ENCODE peak calls at places on chromosomes 5 and 9, in four cellular contexts. One of them, this sample, is unnamed.

GRCh38 chr9:108163321-108164005 is 673.9 kb upstream of the KLF4 start:
- DNase-seq in MV-4-11: no peak
- DNase-seq in stimulated activated CD8-positive, alpha-beta memory T cell treated with anti-CD3 and anti-CD28 coated beads, Interleukin-15, amount 100 ng/mL, for 1 hour: no peak
- DNase-seq in Right ventricle myocardium superior: no peak
- DNase-seq in this sample: peak

GRCh38 chr5:72920690-72921089 is 35.2 kb upstream of the FCHO2 start:
- DNase-seq in MV-4-11: peak
- DNase-seq in stimulated activated CD8-positive, alpha-beta memory T cell treated with anti-CD3 and anti-CD28 coated beads, Interleukin-15, amount 100 ng/mL, for 1 hour: no peak
- DNase-seq in Right ventricle myocardium superior: no peak
- DNase-seq in this sample: peak

GRCh38 chr9:89639367-89639795 is 34.6 kb downstream of the GADD45G start:
- DNase-seq in MV-4-11: no peak
- DNase-seq in stimulated activated CD8-positive, alpha-beta memory T cell treated with anti-CD3 and anti-CD28 coated beads, Interleukin-15, amount 100 ng/mL, for 1 hour: no peak
- DNase-seq in Right ventricle myocardium superior: peak
- DNase-seq in this sample: no peak

GRCh38 chr9:24118170-24118569 is 292.1 kb upstream of the ELAVL2 start:
- DNase-seq in MV-4-11: no peak
- DNase-seq in stimulated activated CD8-positive, alpha-beta memory T cell treated with anti-CD3 and anti-CD28 coated beads, Interleukin-15, amount 100 ng/mL, for 1 hour: no peak
- DNase-seq in Right ventricle myocardium superior: no peak
- DNase-seq in this sample: no peak

GRCh38 chr5:157908459-157908858 is 49.5 kb upstream of the CLINT1 start:
- DNase-seq in MV-4-11: no peak
- DNase-seq in stimulated activated CD8-positive, alpha-beta memory T cell treated with anti-CD3 and anti-CD28 coated beads, Interleukin-15, amount 100 ng/mL, for 1 hour: no peak
- DNase-seq in Right ventricle myocardium superior: no peak
- DNase-seq in this sample: no peak

GRCh38 chr9:128902351-128903078 is 18.3 kb upstream of the PHYHD1 start:
- DNase-seq in MV-4-11: peak
- DNase-seq in stimulated activated CD8-positive, alpha-beta memory T cell treated with anti-CD3 and anti-CD28 coated beads, Interleukin-15, amount 100 ng/mL, for 1 hour: peak
- DNase-seq in Right ventricle myocardium superior: peak
- DNase-seq in this sample: peak

GRCh38 chr5:165209101-165209727 is 1703.8 kb downstream of the MAT2B start:
- DNase-seq in MV-4-11: peak
- DNase-seq in stimulated activated CD8-positive, alpha-beta memory T cell treated with anti-CD3 and anti-CD28 coated beads, Interleukin-15, amount 100 ng/mL, for 1 hour: no peak
- DNase-seq in Right ventricle myocardium superior: no peak
- DNase-seq in this sample: peak

GRCh38 chr5:3157214-3157613 is 405.7 kb upstream of the IRX2 start:
- DNase-seq in MV-4-11: no peak
- DNase-seq in stimulated activated CD8-positive, alpha-beta memory T cell treated with anti-CD3 and anti-CD28 coated beads, Interleukin-15, amount 100 ng/mL, for 1 hour: no peak
- DNase-seq in Right ventricle myocardium superior: no peak
- DNase-seq in this sample: no peak

GRCh38 chr5:135324897-135325650 is 74.0 kb downstream of the MACROH2A1 start:
- DNase-seq in MV-4-11: no peak
- DNase-seq in stimulated activated CD8-positive, alpha-beta memory T cell treated with anti-CD3 and anti-CD28 coated beads, Interleukin-15, amount 100 ng/mL, for 1 hour: no peak
- DNase-seq in Right ventricle myocardium superior: no peak
- DNase-seq in this sample: peak

GRCh38 chr9:97919217-97919813 is 3.0 kb downstream of the TRMO start:
- DNase-seq in MV-4-11: no peak
- DNase-seq in stimulated activated CD8-positive, alpha-beta memory T cell treated with anti-CD3 and anti-CD28 coated beads, Interleukin-15, amount 100 ng/mL, for 1 hour: no peak
- DNase-seq in Right ventricle myocardium superior: no peak
- DNase-seq in this sample: no peak

GRCh38 chr5:155587458-155587857 is 573.9 kb downstream of the KIF4B start:
- DNase-seq in MV-4-11: peak
- DNase-seq in stimulated activated CD8-positive, alpha-beta memory T cell treated with anti-CD3 and anti-CD28 coated beads, Interleukin-15, amount 100 ng/mL, for 1 hour: no peak
- DNase-seq in Right ventricle myocardium superior: no peak
- DNase-seq in this sample: peak

GRCh38 chr5:180090769-180091546 is 19.4 kb upstream of the RNF130 start:
- DNase-seq in MV-4-11: peak
- DNase-seq in stimulated activated CD8-positive, alpha-beta memory T cell treated with anti-CD3 and anti-CD28 coated beads, Interleukin-15, amount 100 ng/mL, for 1 hour: no peak
- DNase-seq in Right ventricle myocardium superior: no peak
- DNase-seq in this sample: peak

GRCh38 chr5:179269781-179270543 is 75.3 kb downstream of the ADAMTS2 start:
- DNase-seq in MV-4-11: no peak
- DNase-seq in stimulated activated CD8-positive, alpha-beta memory T cell treated with anti-CD3 and anti-CD28 coated beads, Interleukin-15, amount 100 ng/mL, for 1 hour: no peak
- DNase-seq in Right ventricle myocardium superior: peak
- DNase-seq in this sample: no peak

GRCh38 chr9:125966959-125967711 is 220.0 kb downstream of the PBX3 start:
- DNase-seq in MV-4-11: no peak
- DNase-seq in stimulated activated CD8-positive, alpha-beta memory T cell treated with anti-CD3 and anti-CD28 coated beads, Interleukin-15, amount 100 ng/mL, for 1 hour: no peak
- DNase-seq in Right ventricle myocardium superior: no peak
- DNase-seq in this sample: no peak

GRCh38 chr5:149455889-149456409 is 76.9 kb upstream of the IL17B start:
- DNase-seq in MV-4-11: no peak
- DNase-seq in stimulated activated CD8-positive, alpha-beta memory T cell treated with anti-CD3 and anti-CD28 coated beads, Interleukin-15, amount 100 ng/mL, for 1 hour: no peak
- DNase-seq in Right ventricle myocardium superior: peak
- DNase-seq in this sample: peak

GRCh38 chr9:92066131-92066530 is 49.1 kb downstream of the SPTLC1 start:
- DNase-seq in MV-4-11: no peak
- DNase-seq in stimulated activated CD8-positive, alpha-beta memory T cell treated with anti-CD3 and anti-CD28 coated beads, Interleukin-15, amount 100 ng/mL, for 1 hour: no peak
- DNase-seq in Right ventricle myocardium superior: no peak
- DNase-seq in this sample: no peak

GRCh38 chr9:132350861-132351315 is 3.9 kb downstream of the SETX start:
- DNase-seq in MV-4-11: peak
- DNase-seq in stimulated activated CD8-positive, alpha-beta memory T cell treated with anti-CD3 and anti-CD28 coated beads, Interleukin-15, amount 100 ng/mL, for 1 hour: no peak
- DNase-seq in Right ventricle myocardium superior: no peak
- DNase-seq in this sample: no peak

GRCh38 chr5:65213921-65214525 is 267.7 kb downstream of the ADAMTS6 start:
- DNase-seq in MV-4-11: peak
- DNase-seq in stimulated activated CD8-positive, alpha-beta memory T cell treated with anti-CD3 and anti-CD28 coated beads, Interleukin-15, amount 100 ng/mL, for 1 hour: no peak
- DNase-seq in Right ventricle myocardium superior: no peak
- DNase-seq in this sample: peak

GRCh38 chr9:77876091-77876490 is 155.5 kb downstream of the GNAQ start:
- DNase-seq in MV-4-11: no peak
- DNase-seq in stimulated activated CD8-positive, alpha-beta memory T cell treated with anti-CD3 and anti-CD28 coated beads, Interleukin-15, amount 100 ng/mL, for 1 hour: no peak
- DNase-seq in Right ventricle myocardium superior: no peak
- DNase-seq in this sample: no peak

GRCh38 chr5:31133488-31133887 is 60.0 kb upstream of the CDH6 start:
- DNase-seq in MV-4-11: peak
- DNase-seq in stimulated activated CD8-positive, alpha-beta memory T cell treated with anti-CD3 and anti-CD28 coated beads, Interleukin-15, amount 100 ng/mL, for 1 hour: no peak
- DNase-seq in Right ventricle myocardium superior: no peak
- DNase-seq in this sample: no peak

GRCh38 chr5:859798-860296 is 9.1 kb upstream of the ZDHHC11 start:
- DNase-seq in MV-4-11: no peak
- DNase-seq in stimulated activated CD8-positive, alpha-beta memory T cell treated with anti-CD3 and anti-CD28 coated beads, Interleukin-15, amount 100 ng/mL, for 1 hour: no peak
- DNase-seq in Right ventricle myocardium superior: peak
- DNase-seq in this sample: no peak

GRCh38 chr9:131886839-131887238 is 147.0 kb upstream of the RAPGEF1 start:
- DNase-seq in MV-4-11: no peak
- DNase-seq in stimulated activated CD8-positive, alpha-beta memory T cell treated with anti-CD3 and anti-CD28 coated beads, Interleukin-15, amount 100 ng/mL, for 1 hour: no peak
- DNase-seq in Right ventricle myocardium superior: no peak
- DNase-seq in this sample: no peak

GRCh38 chr5:43771611-43772031 is 168.6 kb downstream of the NNT start:
- DNase-seq in MV-4-11: no peak
- DNase-seq in stimulated activated CD8-positive, alpha-beta memory T cell treated with anti-CD3 and anti-CD28 coated beads, Interleukin-15, amount 100 ng/mL, for 1 hour: no peak
- DNase-seq in Right ventricle myocardium superior: no peak
- DNase-seq in this sample: peak

GRCh38 chr9:69463497-69464068 is 138.6 kb downstream of the ENTREP1 start:
- DNase-seq in MV-4-11: no peak
- DNase-seq in stimulated activated CD8-positive, alpha-beta memory T cell treated with anti-CD3 and anti-CD28 coated beads, Interleukin-15, amount 100 ng/mL, for 1 hour: no peak
- DNase-seq in Right ventricle myocardium superior: no peak
- DNase-seq in this sample: no peak

GRCh38 chr9:83526221-83526620 is 12.0 kb downstream of the FRMD3 start:
- DNase-seq in MV-4-11: no peak
- DNase-seq in stimulated activated CD8-positive, alpha-beta memory T cell treated with anti-CD3 and anti-CD28 coated beads, Interleukin-15, amount 100 ng/mL, for 1 hour: no peak
- DNase-seq in Right ventricle myocardium superior: no peak
- DNase-seq in this sample: no peak

GRCh38 chr9:97109194-97109811 is 70.4 kb upstream of the CTSV start:
- DNase-seq in MV-4-11: peak
- DNase-seq in stimulated activated CD8-positive, alpha-beta memory T cell treated with anti-CD3 and anti-CD28 coated beads, Interleukin-15, amount 100 ng/mL, for 1 hour: no peak
- DNase-seq in Right ventricle myocardium superior: no peak
- DNase-seq in this sample: peak

GRCh38 chr5:159826351-159827222 is 89.7 kb upstream of the ADRA1B start:
- DNase-seq in MV-4-11: peak
- DNase-seq in stimulated activated CD8-positive, alpha-beta memory T cell treated with anti-CD3 and anti-CD28 coated beads, Interleukin-15, amount 100 ng/mL, for 1 hour: no peak
- DNase-seq in Right ventricle myocardium superior: no peak
- DNase-seq in this sample: peak

GRCh38 chr5:82939326-82939725 is 137.9 kb downstream of the TMEM167A start:
- DNase-seq in MV-4-11: no peak
- DNase-seq in stimulated activated CD8-positive, alpha-beta memory T cell treated with anti-CD3 and anti-CD28 coated beads, Interleukin-15, amount 100 ng/mL, for 1 hour: no peak
- DNase-seq in Right ventricle myocardium superior: no peak
- DNase-seq in this sample: no peak

GRCh38 chr9:129289883-129290282 is 111.8 kb upstream of the IER5L start:
- DNase-seq in MV-4-11: no peak
- DNase-seq in stimulated activated CD8-positive, alpha-beta memory T cell treated with anti-CD3 and anti-CD28 coated beads, Interleukin-15, amount 100 ng/mL, for 1 hour: no peak
- DNase-seq in Right ventricle myocardium superior: no peak
- DNase-seq in this sample: no peak

GRCh38 chr9:130578865-130579737 is at the start of gene FUBP3:
- DNase-seq in MV-4-11: peak
- DNase-seq in stimulated activated CD8-positive, alpha-beta memory T cell treated with anti-CD3 and anti-CD28 coated beads, Interleukin-15, amount 100 ng/mL, for 1 hour: peak
- DNase-seq in Right ventricle myocardium superior: peak
- DNase-seq in this sample: peak

GRCh38 chr9:35657327-35658143 is at the start of gene RMRP:
- DNase-seq in MV-4-11: peak
- DNase-seq in stimulated activated CD8-positive, alpha-beta memory T cell treated with anti-CD3 and anti-CD28 coated beads, Interleukin-15, amount 100 ng/mL, for 1 hour: peak
- DNase-seq in Right ventricle myocardium superior: peak
- DNase-seq in this sample: peak

GRCh38 chr9:127036437-127036836 is 86.0 kb downstream of the ANGPTL2 start:
- DNase-seq in MV-4-11: no peak
- DNase-seq in stimulated activated CD8-positive, alpha-beta memory T cell treated with anti-CD3 and anti-CD28 coated beads, Interleukin-15, amount 100 ng/mL, for 1 hour: no peak
- DNase-seq in Right ventricle myocardium superior: no peak
- DNase-seq in this sample: no peak

GRCh38 chr5:113330533-113331200 is 104.1 kb downstream of the TSSK1B start:
- DNase-seq in MV-4-11: peak
- DNase-seq in stimulated activated CD8-positive, alpha-beta memory T cell treated with anti-CD3 and anti-CD28 coated beads, Interleukin-15, amount 100 ng/mL, for 1 hour: no peak
- DNase-seq in Right ventricle myocardium superior: peak
- DNase-seq in this sample: peak

GRCh38 chr9:84667571-84668203 is 1.8 kb upstream of the NTRK2 start:
- DNase-seq in MV-4-11: peak
- DNase-seq in stimulated activated CD8-positive, alpha-beta memory T cell treated with anti-CD3 and anti-CD28 coated beads, Interleukin-15, amount 100 ng/mL, for 1 hour: no peak
- DNase-seq in Right ventricle myocardium superior: peak
- DNase-seq in this sample: peak

GRCh38 chr5:74233571-74233970 is 407.0 kb downstream of the ENC1 start:
- DNase-seq in MV-4-11: no peak
- DNase-seq in stimulated activated CD8-positive, alpha-beta memory T cell treated with anti-CD3 and anti-CD28 coated beads, Interleukin-15, amount 100 ng/mL, for 1 hour: no peak
- DNase-seq in Right ventricle myocardium superior: no peak
- DNase-seq in this sample: peak

GRCh38 chr5:37807902-37808301 is 31.9 kb downstream of the GDNF start:
- DNase-seq in MV-4-11: no peak
- DNase-seq in stimulated activated CD8-positive, alpha-beta memory T cell treated with anti-CD3 and anti-CD28 coated beads, Interleukin-15, amount 100 ng/mL, for 1 hour: no peak
- DNase-seq in Right ventricle myocardium superior: no peak
- DNase-seq in this sample: no peak